ENCODE peak calls at places on chromosomes 13 and 19, in five cellular contexts. One of them, this sample, is unnamed. For H3K9me3, the result is how much of the 10 kb centered on the place peaks cover.

GRCh38 chr19:43502419-43502976 is 2.0 kb downstream of the PHLDB3 start:
- DNase-seq in WERI-Rb-1: no peak
- DNase-seq in CD8-positive, alpha-beta T cell: no peak
- DNase-seq in gastrocnemius medialis: no peak
- DNase-seq in AG04450: no peak
- DNase-seq in this sample: no peak

GRCh38 chr13:31131470-31131961 is 30.2 kb downstream of the HSPH1 start:
- DNase-seq in WERI-Rb-1: no peak
- DNase-seq in CD8-positive, alpha-beta T cell: no peak
- DNase-seq in gastrocnemius medialis: no peak
- DNase-seq in AG04450: no peak
- DNase-seq in this sample: no peak

GRCh38 chr13:74187564-74187963 is 53.4 kb upstream of the KLF12 start:
- DNase-seq in AG04450: no peak
- DNase-seq in CD8-positive, alpha-beta T cell: no peak
- DNase-seq in WERI-Rb-1: no peak
- DNase-seq in gastrocnemius medialis: peak
- DNase-seq in this sample: no peak

GRCh38 chr13:31538067-31539042 is 201.0 kb upstream of the RXFP2 start:
- DNase-seq in gastrocnemius medialis: no peak
- DNase-seq in AG04450: no peak
- DNase-seq in WERI-Rb-1: no peak
- DNase-seq in CD8-positive, alpha-beta T cell: no peak
- DNase-seq in this sample: no peak

GRCh38 chr13:45849408-45849807 is 2.1 kb downstream of the SIAH3 start:
- DNase-seq in WERI-Rb-1: no peak
- DNase-seq in AG04450: no peak
- DNase-seq in gastrocnemius medialis: no peak
- DNase-seq in CD8-positive, alpha-beta T cell: no peak
- DNase-seq in this sample: no peak

GRCh38 chr13:30576528-30576927 is 41.2 kb upstream of the USPL1 start:
- DNase-seq in gastrocnemius medialis: no peak
- DNase-seq in AG04450: no peak
- DNase-seq in CD8-positive, alpha-beta T cell: peak
- DNase-seq in WERI-Rb-1: no peak
- DNase-seq in this sample: no peak

GRCh38 chr13:25172303-25172630 is 179 bp upstream of the AMER2 start:
- DNase-seq in WERI-Rb-1: peak
- DNase-seq in gastrocnemius medialis: no peak
- DNase-seq in AG04450: no peak
- DNase-seq in CD8-positive, alpha-beta T cell: no peak
- DNase-seq in this sample: no peak

GRCh38 chr13:84844473-84844872 is 954.7 kb downstream of the SLITRK6 start:
- DNase-seq in WERI-Rb-1: no peak
- DNase-seq in AG04450: no peak
- DNase-seq in CD8-positive, alpha-beta T cell: no peak
- DNase-seq in gastrocnemius medialis: no peak
- DNase-seq in this sample: no peak

GRCh38 chr19:2540646-2541454 is 64.9 kb downstream of the GADD45B start:
- DNase-seq in AG04450: peak
- DNase-seq in gastrocnemius medialis: peak
- DNase-seq in WERI-Rb-1: no peak
- DNase-seq in CD8-positive, alpha-beta T cell: no peak
- DNase-seq in this sample: peak

GRCh38 chr13:73876323-73876722 is 257.9 kb downstream of the KLF12 start:
- DNase-seq in WERI-Rb-1: no peak
- DNase-seq in CD8-positive, alpha-beta T cell: no peak
- DNase-seq in AG04450: no peak
- DNase-seq in gastrocnemius medialis: no peak
- DNase-seq in this sample: no peak

GRCh38 chr13:112510002-112510780 is 77.8 kb downstream of the TUBGCP3 start:
- DNase-seq in gastrocnemius medialis: no peak
- DNase-seq in CD8-positive, alpha-beta T cell: no peak
- DNase-seq in AG04450: peak
- DNase-seq in WERI-Rb-1: peak
- DNase-seq in this sample: no peak

GRCh38 chr19:33311326-33311682 is 9.0 kb upstream of the CEBPA start:
- DNase-seq in gastrocnemius medialis: no peak
- DNase-seq in AG04450: no peak
- DNase-seq in WERI-Rb-1: no peak
- DNase-seq in CD8-positive, alpha-beta T cell: no peak
- DNase-seq in this sample: no peak

GRCh38 chr13:63540042-63540441 is 2124.4 kb upstream of the PCDH20 start:
- DNase-seq in CD8-positive, alpha-beta T cell: no peak
- DNase-seq in gastrocnemius medialis: no peak
- DNase-seq in AG04450: no peak
- DNase-seq in WERI-Rb-1: no peak
- DNase-seq in this sample: no peak

GRCh38 chr13:102018716-102019115 is 383.1 kb downstream of the FGF14 start:
- DNase-seq in gastrocnemius medialis: no peak
- DNase-seq in WERI-Rb-1: no peak
- DNase-seq in CD8-positive, alpha-beta T cell: no peak
- DNase-seq in AG04450: no peak
- DNase-seq in this sample: no peak

GRCh38 chr19:18840288-18841260 is 8.8 kb downstream of the UPF1 start:
- DNase-seq in AG04450: no peak
- DNase-seq in gastrocnemius medialis: no peak
- DNase-seq in CD8-positive, alpha-beta T cell: no peak
- DNase-seq in WERI-Rb-1: no peak
- DNase-seq in this sample: no peak

GRCh38 chr19:48798937-48799336 is 11.9 kb downstream of the BCAT2 start:
- DNase-seq in gastrocnemius medialis: no peak
- DNase-seq in AG04450: no peak
- DNase-seq in CD8-positive, alpha-beta T cell: no peak
- DNase-seq in WERI-Rb-1: peak
- DNase-seq in this sample: no peak

GRCh38 chr19:802888-803561 is 5.8 kb downstream of the PTBP1 start:
- DNase-seq in gastrocnemius medialis: no peak
- DNase-seq in AG04450: no peak
- DNase-seq in CD8-positive, alpha-beta T cell: no peak
- DNase-seq in WERI-Rb-1: no peak
- DNase-seq in this sample: no peak

GRCh38 chr13:75831389-75831788 is 195.3 kb downstream of the LMO7 start:
- DNase-seq in AG04450: no peak
- DNase-seq in CD8-positive, alpha-beta T cell: no peak
- DNase-seq in gastrocnemius medialis: no peak
- DNase-seq in WERI-Rb-1: no peak
- DNase-seq in this sample: no peak

DNA sequence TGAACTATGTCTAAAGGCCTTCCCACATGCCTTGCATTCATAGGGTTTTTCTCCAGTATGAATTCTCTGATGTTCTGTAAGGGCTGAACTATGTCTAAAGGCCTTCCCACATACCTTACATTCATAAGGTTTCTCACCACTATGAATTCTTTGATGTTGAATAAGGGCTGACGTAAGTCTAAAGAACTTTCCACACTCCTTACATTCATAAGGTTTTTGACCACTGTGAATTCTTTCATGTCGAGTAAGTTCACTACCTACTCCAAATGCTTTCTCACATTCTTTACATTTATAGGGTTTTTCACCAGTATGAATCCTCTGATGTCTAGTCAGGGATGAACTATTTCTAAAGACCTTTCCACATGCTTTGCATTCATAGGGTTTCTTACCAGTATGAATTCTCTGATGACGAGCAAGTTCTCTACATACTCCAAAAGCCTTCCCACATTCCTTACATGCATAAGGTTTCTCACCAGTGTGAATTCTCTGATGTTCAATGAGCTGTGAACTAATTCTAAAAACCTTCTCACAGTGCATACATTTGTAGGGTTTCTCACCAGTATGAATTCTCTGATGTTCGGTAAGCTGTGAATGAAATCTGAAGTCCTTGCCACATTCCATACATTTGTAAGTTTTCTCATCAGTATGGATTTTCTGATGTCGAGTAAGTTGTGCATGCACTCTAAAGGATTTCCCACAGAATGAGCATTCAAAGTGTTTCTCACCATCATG is 19.1 kb upstream of the ZNF260 start:
- DNase-seq in gastrocnemius medialis: no peak
- DNase-seq in CD8-positive, alpha-beta T cell: no peak
- DNase-seq in AG04450: no peak
- DNase-seq in WERI-Rb-1: no peak
- DNase-seq in this sample: no peak
- H3K9me3 ChIP-seq in gastrocnemius medialis: half or more
- H3K9me3 ChIP-seq in CD8-positive, alpha-beta T cell: half or more
- H3K9me3 ChIP-seq in AG04450: under half
- H3K9me3 ChIP-seq in WERI-Rb-1: under half
- H3K9me3 ChIP-seq in this sample: under half

DNA sequence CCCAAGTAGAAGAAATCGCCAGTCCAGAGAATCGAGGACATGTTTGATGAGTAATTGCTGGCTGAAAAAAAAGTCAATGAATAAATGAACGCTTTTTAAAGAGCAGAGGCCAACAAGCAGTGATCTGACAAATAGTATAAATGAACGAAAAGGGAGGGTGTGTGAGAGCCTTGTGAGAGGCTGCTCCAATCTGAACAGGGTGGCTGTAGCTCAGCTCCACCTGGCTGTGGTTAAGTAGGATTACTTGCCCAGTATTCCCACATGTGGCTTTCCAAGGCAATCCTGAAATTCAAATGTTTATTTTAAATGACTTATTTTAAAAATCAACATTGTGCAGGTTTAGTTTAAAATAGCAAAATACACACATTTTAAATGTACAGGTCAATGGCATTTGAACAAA is 117.0 kb downstream of the TSHZ3 start:
- DNase-seq in WERI-Rb-1: no peak
- DNase-seq in AG04450: peak
- DNase-seq in gastrocnemius medialis: no peak
- DNase-seq in CD8-positive, alpha-beta T cell: no peak
- DNase-seq in this sample: no peak
- TF ChIP-seq CTCF in WERI-Rb-1: peak
- TF ChIP-seq CTCF in AG04450: peak
- TF ChIP-seq CTCF in gastrocnemius medialis: no peak
- TF ChIP-seq CTCF in CD8-positive, alpha-beta T cell: no peak
- TF ChIP-seq CTCF in this sample: no peak

GRCh38 chr19:36488816-36489138 is 584 bp downstream of the ZNF566 start:
- DNase-seq in WERI-Rb-1: peak
- DNase-seq in AG04450: no peak
- DNase-seq in gastrocnemius medialis: no peak
- DNase-seq in CD8-positive, alpha-beta T cell: peak
- DNase-seq in this sample: no peak
- H3K9me3 ChIP-seq in WERI-Rb-1: under half
- H3K9me3 ChIP-seq in AG04450: under half
- H3K9me3 ChIP-seq in gastrocnemius medialis: under half
- H3K9me3 ChIP-seq in CD8-positive, alpha-beta T cell: under half
- H3K9me3 ChIP-seq in this sample: under half

GRCh38 chr13:97359181-97360057 is 74.5 kb upstream of the RAP2A start:
- DNase-seq in AG04450: peak
- DNase-seq in gastrocnemius medialis: no peak
- DNase-seq in WERI-Rb-1: peak
- DNase-seq in CD8-positive, alpha-beta T cell: peak
- DNase-seq in this sample: peak
- TF ChIP-seq CTCF in AG04450: peak
- TF ChIP-seq CTCF in gastrocnemius medialis: peak
- TF ChIP-seq CTCF in WERI-Rb-1: peak
- TF ChIP-seq CTCF in CD8-positive, alpha-beta T cell: peak
- TF ChIP-seq CTCF in this sample: peak

DNA sequence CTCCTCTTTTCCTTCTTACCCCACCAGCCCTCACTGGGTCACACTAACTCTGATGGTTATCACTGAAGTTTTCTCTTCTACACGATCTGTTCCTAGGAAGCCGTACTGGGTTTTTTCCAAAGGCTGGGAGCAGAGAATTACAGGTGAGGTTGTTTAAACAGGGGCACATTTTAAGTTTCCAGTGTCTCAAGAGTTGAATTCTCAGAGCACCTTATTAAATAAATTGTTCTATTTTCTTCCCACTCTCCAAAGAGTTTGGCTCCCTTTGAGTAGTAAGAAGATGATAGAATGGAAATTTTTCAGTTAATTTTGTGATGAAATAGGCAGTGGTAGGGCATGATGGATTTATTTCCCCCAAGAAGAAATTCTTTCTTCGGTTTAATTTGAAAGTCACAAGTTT is at the start of gene OR7D4:
- DNase-seq in gastrocnemius medialis: no peak
- DNase-seq in AG04450: no peak
- DNase-seq in CD8-positive, alpha-beta T cell: no peak
- DNase-seq in WERI-Rb-1: no peak
- DNase-seq in this sample: no peak
- H3K9me3 ChIP-seq in gastrocnemius medialis: under half
- H3K9me3 ChIP-seq in AG04450: under half
- H3K9me3 ChIP-seq in CD8-positive, alpha-beta T cell: under half
- H3K9me3 ChIP-seq in WERI-Rb-1: under half
- H3K9me3 ChIP-seq in this sample: under half

GRCh38 chr19:5108866-5109265 is 140.0 kb downstream of the KDM4B start:
- DNase-seq in AG04450: no peak
- DNase-seq in CD8-positive, alpha-beta T cell: no peak
- DNase-seq in gastrocnemius medialis: no peak
- DNase-seq in WERI-Rb-1: no peak
- DNase-seq in this sample: no peak
- TF ChIP-seq CTCF in AG04450: no peak
- TF ChIP-seq CTCF in CD8-positive, alpha-beta T cell: no peak
- TF ChIP-seq CTCF in gastrocnemius medialis: no peak
- TF ChIP-seq CTCF in WERI-Rb-1: no peak
- TF ChIP-seq CTCF in this sample: no peak

DNA sequence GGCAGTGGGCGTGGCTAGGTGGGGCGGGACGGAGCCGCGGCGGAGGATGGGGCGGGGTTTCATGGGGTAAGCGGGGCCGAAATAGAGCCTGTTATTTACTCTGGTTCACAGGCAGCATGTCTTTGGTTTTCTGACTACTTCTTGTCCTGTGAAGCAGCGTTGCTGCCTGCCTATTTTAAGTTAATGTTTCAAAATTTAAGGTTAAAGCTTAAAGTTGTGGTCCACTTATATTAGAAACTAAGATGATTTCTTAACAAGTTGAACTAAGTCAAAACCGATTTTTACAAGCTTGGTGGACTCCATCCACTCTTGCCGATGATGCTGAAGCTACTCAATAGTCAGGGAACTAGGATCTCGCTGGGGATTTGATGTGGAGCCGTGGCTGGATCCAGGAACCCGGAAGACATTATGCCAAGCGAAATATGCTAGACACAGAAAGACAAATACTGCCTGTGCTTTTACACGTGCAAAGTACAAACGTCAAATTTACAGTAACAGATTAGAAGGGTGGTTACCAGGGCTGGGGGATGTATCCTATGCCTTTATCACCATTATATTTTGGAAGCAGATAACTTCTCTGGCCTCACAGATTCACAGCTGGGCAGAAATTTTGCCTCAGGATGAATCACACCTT is 456 bp upstream of the ZNF616 start:
- DNase-seq in CD8-positive, alpha-beta T cell: no peak
- DNase-seq in WERI-Rb-1: no peak
- DNase-seq in gastrocnemius medialis: no peak
- DNase-seq in AG04450: no peak
- DNase-seq in this sample: peak
- H3K9me3 ChIP-seq in CD8-positive, alpha-beta T cell: under half
- H3K9me3 ChIP-seq in WERI-Rb-1: under half
- H3K9me3 ChIP-seq in gastrocnemius medialis: under half
- H3K9me3 ChIP-seq in AG04450: under half
- H3K9me3 ChIP-seq in this sample: under half

GRCh38 chr19:12828494-12828893 is 5.9 kb downstream of the RTBDN start:
- DNase-seq in CD8-positive, alpha-beta T cell: no peak
- DNase-seq in WERI-Rb-1: peak
- DNase-seq in gastrocnemius medialis: no peak
- DNase-seq in AG04450: no peak
- DNase-seq in this sample: no peak
- TF ChIP-seq CTCF in CD8-positive, alpha-beta T cell: no peak
- TF ChIP-seq CTCF in WERI-Rb-1: no peak
- TF ChIP-seq CTCF in gastrocnemius medialis: no peak
- TF ChIP-seq CTCF in AG04450: no peak
- TF ChIP-seq CTCF in this sample: no peak

GRCh38 chr19:36331353-36332228 is 47.4 kb downstream of the ZFP14 start:
- DNase-seq in AG04450: peak
- DNase-seq in CD8-positive, alpha-beta T cell: peak
- DNase-seq in WERI-Rb-1: peak
- DNase-seq in gastrocnemius medialis: peak
- DNase-seq in this sample: peak
- H3K9me3 ChIP-seq in AG04450: under half
- H3K9me3 ChIP-seq in CD8-positive, alpha-beta T cell: under half
- H3K9me3 ChIP-seq in WERI-Rb-1: under half
- H3K9me3 ChIP-seq in gastrocnemius medialis: under half
- H3K9me3 ChIP-seq in this sample: under half

This sample was measured in uterus.